ENCODE peak calls at places on chromosomes 1 and 21, in six cellular contexts. B is SW 1271, G is GM23248, D is mucosa of gallbladder, S is anterior cingulate cortex, H is AG08396. Z is an unnamed sample.

GRCh38 chr1:212637902-212638301 is 29.3 kb downstream of the ATF3 start:
- DNase-seq in B (no peak), G (peak; percentile 78), D (no peak), S (no peak), H (no peak), Z (peak; percentile 72)

GRCh38 chr21:45304945-45305344 is 17.2 kb upstream of the POFUT2 start:
- DNase-seq in B (no peak), G (no peak), D (no peak), S (no peak), H (no peak), Z (no peak)

GRCh38 chr1:2414297-2414958 is 2.1 kb upstream of the PEX10 start:
- DNase-seq in B (no peak), G (peak; percentile 74), D (peak; percentile 77), S (peak; percentile 50), H (peak; percentile 91), Z (peak; percentile 74)

GRCh38 chr1:87129038-87129437 is 199.6 kb upstream of the LMO4 start:
- DNase-seq in B (no peak), G (no peak), D (no peak), S (no peak), H (no peak), Z (no peak)

GRCh38 chr21:33334824-33335223 is 10.1 kb downstream of the IFNAR1 start:
- DNase-seq in B (no peak), G (peak; percentile 9), D (no peak), S (no peak), H (no peak), Z (no peak)

GRCh38 chr1:156421062-156421938 is 52.3 kb downstream of the RHBG start:
- DNase-seq in B (no peak), G (peak; percentile 82), D (peak; percentile 72), S (peak; percentile 85), H (peak; percentile 94), Z (peak; percentile 93)

GRCh38 chr1:169364948-169365347 is 2.6 kb downstream of the NME7 start:
- DNase-seq in B (no peak), G (peak; percentile 16), D (no peak), S (no peak), H (no peak), Z (no peak)

GRCh38 chr1:16438516-16438915 is 1.3 kb upstream of the SPATA21 start:
- DNase-seq in B (no peak), G (no peak), D (no peak), S (no peak), H (no peak), Z (no peak)

GRCh38 chr1:156394835-156395461 is 25.9 kb downstream of the RHBG start:
- DNase-seq in B (no peak), G (no peak), D (no peak), S (no peak), H (no peak), Z (no peak)

GRCh38 chr1:66044912-66045311 is 252.2 kb downstream of the PDE4B start:
- DNase-seq in B (no peak), G (no peak), D (no peak), S (no peak), H (no peak), Z (no peak)

GRCh38 chr1:41742219-41742618 is 176.5 kb downstream of the HIVEP3 start:
- DNase-seq in B (no peak), G (peak; percentile 90), D (no peak), S (no peak), H (peak; percentile 62), Z (no peak)

GRCh38 chr1:228109962-228110488 is 926 bp upstream of the MRPL55 start:
- DNase-seq in B (no peak), G (peak; percentile 53), D (no peak), S (no peak), H (peak; percentile 47), Z (no peak)

GRCh38 chr1:203424861-203425667 is 50.5 kb upstream of the PRELP start:
- DNase-seq in B (no peak), G (peak; percentile 5), D (no peak), S (no peak), H (no peak), Z (no peak)

Z was measured in head of caudate nucleus.